ENCODE peak calls at places on chromosomes 16 and 17, in eight cellular contexts. H is thoracic aorta; U is CD8-positive, alpha-beta T cell; L is aorta; V is tibial artery; A is PC-3; Q is mesenchymal stem cell; I is Peyer's patch. Z is an unnamed sample.

GRCh38 chr17:77495575-77495974 is 354.8 kb downstream of the SEC14L1 start:
- DNase-seq in H (no peak), U (no peak), L (peak), V (no peak), A (no peak), Q (no peak), I (peak), Z (no peak)

GRCh38 chr17:3980381-3980975 is 16.2 kb upstream of the ATP2A3 start:
- DNase-seq in H (no peak), U (no peak), L (peak), V (no peak), A (no peak), Q (no peak), I (no peak), Z (no peak)

GRCh38 chr16:824601-825000 is 24.1 kb upstream of the GNG13 start:
- DNase-seq in H (no peak), U (no peak), L (no peak), V (no peak), A (no peak), Q (no peak), I (no peak), Z (no peak)

GRCh38 chr17:82138511-82138992 is 40.5 kb upstream of the FASN start:
- DNase-seq in H (no peak), U (no peak), L (no peak), V (no peak), A (no peak), Q (no peak), I (no peak), Z (no peak)

GRCh38 chr16:51591480-51591879 is 440.4 kb upstream of the SALL1 start:
- DNase-seq in H (no peak), U (no peak), L (no peak), V (no peak), A (no peak), Q (no peak), I (no peak), Z (no peak)

GRCh38 chr17:76153640-76154039 is 12.6 kb upstream of the FOXJ1 start:
- DNase-seq in H (no peak), U (no peak), L (no peak), V (peak), A (no peak), Q (peak), I (no peak), Z (no peak)

GRCh38 chr17:47119746-47120520 is 69.2 kb downstream of the CDC27 start:
- DNase-seq in H (no peak), U (no peak), L (no peak), V (no peak), A (peak), Q (peak), I (no peak), Z (no peak)

GRCh38 chr16:78503501-78504110 is 404.2 kb downstream of the WWOX start:
- DNase-seq in H (peak), U (peak), L (no peak), V (no peak), A (peak), Q (peak), I (peak), Z (peak)

GRCh38 chr16:67029249-67030096 is 524 bp downstream of the CBFB start:
- DNase-seq in H (no peak), U (peak), L (peak), V (peak), A (peak), Q (peak), I (peak), Z (peak)

GRCh38 chr16:15780805-15781204 is 76.0 kb downstream of the MYH11 start:
- DNase-seq in H (no peak), U (no peak), L (no peak), V (no peak), A (no peak), Q (no peak), I (no peak), Z (no peak)

GRCh38 chr17:32361270-32361669 is 11.3 kb downstream of the ZNF207 start:
- DNase-seq in H (no peak), U (no peak), L (no peak), V (no peak), A (no peak), Q (no peak), I (no peak), Z (no peak)

GRCh38 chr16:86016201-86016965 is 117.4 kb downstream of the IRF8 start:
- DNase-seq in H (no peak), U (peak), L (peak), V (peak), A (peak), Q (peak), I (peak), Z (peak)

GRCh38 chr16:84198401-84198800 is 7.4 kb downstream of the ADAD2 start:
- DNase-seq in H (no peak), U (no peak), L (no peak), V (no peak), A (peak), Q (peak), I (no peak), Z (no peak)
- H3K27ac ChIP-seq in H (no peak), U (no peak), L (no peak), V (no peak), A (no peak), Q (no peak), I (no peak), Z (no peak)

GRCh38 chr17:57948169-57948554 is 7.0 kb downstream of the CUEDC1 start:
- DNase-seq in H (no peak), U (no peak), L (peak), V (no peak), A (no peak), Q (peak), I (no peak), Z (no peak)

GRCh38 chr17:57947369-57947768 is 7.8 kb downstream of the CUEDC1 start:
- DNase-seq in H (no peak), U (no peak), L (peak), V (no peak), A (no peak), Q (no peak), I (no peak), Z (no peak)

GRCh38 chr17:57948555-57949420 is 6.4 kb downstream of the CUEDC1 start:
- DNase-seq in H (no peak), U (no peak), L (peak), V (peak), A (peak), Q (peak), I (no peak), Z (no peak)

GRCh38 chr17:57946798-57947358 is 8.3 kb downstream of the CUEDC1 start:
- DNase-seq in H (no peak), U (peak), L (no peak), V (peak), A (peak), Q (peak), I (peak), Z (peak)

GRCh38 chr17:57949649-57950048 is 5.6 kb downstream of the CUEDC1 start:
- DNase-seq in H (no peak), U (no peak), L (peak), V (peak), A (peak), Q (no peak), I (no peak), Z (peak)
- H3K27ac ChIP-seq in H (no peak), U (no peak), L (no peak), V (peak), A (peak), Q (peak), I (peak), Z (peak)

GRCh38 chr17:45411348-45412105 is 21.1 kb downstream of the ARHGAP27 start:
- DNase-seq in H (no peak), U (no peak), L (no peak), V (no peak), A (no peak), Q (no peak), I (peak), Z (peak)

GRCh38 chr17:45410144-45411091 is 22.3 kb downstream of the ARHGAP27 start:
- DNase-seq in H (no peak), U (peak), L (no peak), V (no peak), A (no peak), Q (no peak), I (peak), Z (peak)

GRCh38 chr17:45413498-45413923 is 19.2 kb downstream of the ARHGAP27 start:
- DNase-seq in H (no peak), U (no peak), L (no peak), V (peak), A (no peak), Q (no peak), I (peak), Z (peak)

GRCh38 chr17:45409659-45410076 is 23.0 kb downstream of the ARHGAP27 start:
- DNase-seq in H (no peak), U (peak), L (no peak), V (no peak), A (no peak), Q (no peak), I (no peak), Z (no peak)

DNA sequence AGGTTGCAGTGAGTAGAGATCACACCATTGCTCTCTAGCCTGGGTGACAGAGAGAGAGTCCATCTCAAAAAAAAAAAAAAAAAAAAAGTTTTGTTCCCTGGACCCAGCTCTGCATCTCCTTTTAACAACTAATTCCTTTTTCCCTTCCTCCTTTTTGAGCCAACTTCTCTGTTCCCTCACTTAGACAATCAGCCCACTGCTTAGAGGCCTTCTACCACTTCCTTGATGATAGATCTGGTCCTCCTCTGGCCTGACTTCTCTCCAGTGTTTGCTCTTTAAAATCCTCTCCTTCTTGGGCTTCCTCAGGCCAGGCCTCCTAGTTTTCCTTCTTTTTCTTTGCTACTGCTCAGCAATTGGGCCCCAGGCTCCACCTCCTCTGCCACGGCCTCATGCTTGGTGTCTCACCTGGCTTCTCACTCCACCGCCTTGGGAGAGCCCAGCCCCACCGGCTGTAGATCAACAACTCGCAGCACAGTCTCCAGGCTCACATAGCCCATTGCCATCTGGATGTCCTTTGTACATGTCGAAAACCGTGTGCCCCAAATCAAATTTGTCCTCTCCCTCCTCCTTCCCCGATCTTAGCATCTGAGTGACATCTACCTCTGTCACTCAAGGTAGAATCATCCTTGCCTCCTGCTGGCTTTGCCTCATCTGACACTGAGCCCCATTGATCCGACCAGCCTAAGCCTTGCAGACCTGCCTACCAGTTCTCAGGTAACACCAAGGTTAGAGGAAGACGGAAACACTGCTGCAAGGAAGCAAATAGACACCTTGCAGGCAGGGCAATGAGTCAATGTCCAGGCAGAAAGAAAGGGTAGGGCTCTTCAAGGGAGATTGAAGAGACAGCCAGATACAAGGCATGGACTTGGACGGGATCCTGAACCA is 17.4 kb downstream of the ARHGAP27 start:
- DNase-seq in H (no peak), U (no peak), L (no peak), V (no peak), A (peak), Q (no peak), I (peak), Z (peak)
- H3K27ac ChIP-seq in H (no peak), U (no peak), L (no peak), V (no peak), A (no peak), Q (no peak), I (peak), Z (peak)

GRCh38 chr17:67648032-67648761 is 69.5 kb upstream of the NOL11 start:
- DNase-seq in H (no peak), U (no peak), L (no peak), V (no peak), A (no peak), Q (no peak), I (no peak), Z (no peak)
- H3K27ac ChIP-seq in H (no peak), U (no peak), L (no peak), V (no peak), A (no peak), Q (no peak), I (no peak), Z (no peak)

Z was measured in colonic mucosa.